ENCODE peak calls at places on chromosomes 4 and X, in eight cellular contexts. Q is spleen, M is thoracic aorta, F is right lobe of liver, I is tibial nerve, K is lung, T is K562, D is H9. G is an unnamed sample.

GRCh38 chr4:93029774-93030173 is 726.0 kb downstream of the GRID2 start:
- DNase-seq in Q (no peak), T (no peak), F (no peak), D (no peak), I (no peak), M (no peak), K (no peak), G (no peak)

GRCh38 chr4:80266902-80267380 is 477 bp downstream of the FGF5 start:
- DNase-seq in D (peak), M (no peak), Q (peak), I (no peak), T (peak), K (no peak), F (no peak), G (peak)

GRCh38 chr4:35358001-35358584 is 886.2 kb downstream of the ARAP2 start:
- DNase-seq in T (no peak), I (no peak), M (no peak), K (no peak), D (no peak), F (no peak), Q (no peak), G (no peak)

GRCh38 chr4:17447675-17448298 is 64.1 kb downstream of the QDPR start:
- DNase-seq in D (peak), I (peak), T (peak), K (peak), M (no peak), F (peak), Q (no peak), G (peak)

GRCh38 chrX:153582896-153583295 is 16.0 kb downstream of the CCNQ start:
- DNase-seq in K (no peak), T (peak), I (no peak), Q (peak), M (no peak), D (no peak), F (no peak), G (no peak)

GRCh38 chr4:67881226-67881625 is 2.6 kb downstream of the TMPRSS11D start:
- DNase-seq in D (no peak), Q (no peak), M (no peak), T (no peak), K (no peak), F (no peak), I (no peak), G (no peak)

GRCh38 chrX:68175569-68175968 is 257.7 kb downstream of the OPHN1 start:
- DNase-seq in K (no peak), F (no peak), I (no peak), Q (no peak), M (no peak), T (no peak), D (no peak), G (peak)

GRCh38 chr4:155742310-155743015 is 16.4 kb upstream of the GUCY1B1 start:
- DNase-seq in Q (no peak), F (no peak), T (no peak), I (no peak), K (no peak), D (no peak), M (no peak), G (no peak)

GRCh38 chrX:21781525-21781924 is 23.6 kb upstream of the SMPX start:
- DNase-seq in M (no peak), I (no peak), D (no peak), F (no peak), K (no peak), Q (no peak), T (no peak), G (no peak)

GRCh38 chrX:149039057-149039456 is 466.0 kb downstream of the IDS start:
- DNase-seq in K (no peak), M (no peak), D (no peak), I (no peak), T (no peak), F (no peak), Q (no peak), G (no peak)

GRCh38 chr4:184699941-184700340 is 34.0 kb downstream of the CENPU start:
- DNase-seq in Q (no peak), M (no peak), K (no peak), I (no peak), T (no peak), F (no peak), D (no peak), G (no peak)

GRCh38 chr4:153249199-153250154 is 45.2 kb downstream of the TRIM2 start:
- DNase-seq in Q (peak), I (peak), F (peak), T (peak), D (peak), K (peak), M (no peak), G (peak)

GRCh38 chrX:41863343-41864203 is 59.8 kb downstream of the CASK start:
- DNase-seq in T (no peak), M (no peak), Q (no peak), F (no peak), I (no peak), K (no peak), D (no peak), G (no peak)
- TF ChIP-seq CTCF in T (peak), M (no peak), Q (peak), F (peak), I (no peak), K (no peak), D (peak), G (no peak)

DNA sequence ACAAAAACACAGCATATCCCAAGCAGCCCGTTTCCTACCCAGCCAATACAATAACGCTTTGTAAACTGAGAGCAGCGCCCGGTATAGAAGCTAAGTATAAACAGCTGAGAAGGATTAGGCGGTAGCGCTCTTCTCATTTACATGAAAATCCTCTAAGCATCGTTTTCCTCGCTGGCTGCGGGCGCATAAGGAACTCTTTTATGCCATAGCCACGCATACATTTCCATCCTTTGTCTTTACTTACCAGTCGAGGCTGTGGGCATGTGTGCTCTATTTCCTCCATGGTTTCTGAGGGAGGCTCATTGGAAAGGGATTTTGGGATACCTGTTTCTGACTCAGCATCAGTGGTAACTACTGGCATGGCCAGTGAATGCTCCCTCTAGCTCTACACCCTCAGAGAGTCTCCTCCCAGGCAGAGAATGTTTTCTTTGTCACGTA is 383 bp downstream of the PCYT1B start:
- DNase-seq in D (peak), K (no peak), I (no peak), T (no peak), Q (no peak), M (no peak), F (no peak), G (peak)
- H3K27ac ChIP-seq in D (peak), K (peak), I (peak), T (no peak), Q (no peak), M (no peak), F (no peak), G (no peak)

GRCh38 chr4:72911316-72911715 is 158.2 kb downstream of the COX18 start:
- DNase-seq in K (no peak), Q (no peak), I (no peak), T (no peak), M (no peak), D (no peak), F (no peak), G (no peak)

DNA sequence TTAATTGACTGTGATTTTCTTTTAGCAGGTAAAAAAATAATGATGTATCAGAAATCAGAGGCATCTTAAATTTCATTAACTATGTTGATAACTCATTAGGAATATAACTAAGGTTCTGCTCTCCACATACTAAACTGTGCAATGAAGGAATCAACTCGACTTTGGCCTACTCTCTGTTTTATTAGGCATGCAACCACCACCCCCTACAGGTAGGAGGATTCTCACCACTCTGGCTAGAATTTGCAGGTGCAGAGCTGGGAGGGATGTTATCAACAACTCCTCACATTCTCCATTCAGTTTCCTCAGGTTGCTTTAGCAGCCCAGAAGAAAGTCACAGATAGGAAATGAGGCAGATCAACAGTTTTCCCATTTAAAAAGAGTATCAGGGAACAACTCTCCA is 160.1 kb downstream of the COX18 start:
- DNase-seq in K (no peak), F (no peak), D (peak), M (no peak), T (peak), I (peak), Q (no peak), G (no peak)
- TF ChIP-seq CTCF in K (no peak), F (peak), D (peak), M (peak), T (peak), I (peak), Q (no peak), G (no peak)

GRCh38 chrX:136186023-136186413 is 38.7 kb downstream of the FHL1 start:
- DNase-seq in F (no peak), Q (no peak), K (no peak), T (no peak), I (no peak), M (no peak), D (no peak), G (no peak)
- H3K27ac ChIP-seq in F (peak), Q (no peak), K (no peak), T (no peak), I (no peak), M (peak), D (no peak), G (no peak)